ENCODE peak calls at places on chromosome 18, in ten cellular contexts. W is stimulated activated naive CD8-positive, alpha-beta T cell treated with anti-CD3 and anti-CD28 coated beads, Interleukin-15, Interleukin-2, amounts not matched to agents 100 U/mL and 50 U/mL, for 24 hours; G is CD8-positive, alpha-beta memory T cell; H is islet precursor cell; A is NCI-H2081; B is AG04450; S is posterior vena cava; E is cardiac muscle cell; Y is T-helper 1 cell; Z is GM12864. M is an unnamed sample.
A peak's percentile ranks its signal among the peaks of the same experiment; 100 is the strongest.

GRCh38 chr18:74268933-74269620 is 22.7 kb downstream of the CYB5A start:
- DNase-seq in E (peak; percentile 62), S (no peak), H (peak; percentile 80), B (no peak), A (no peak), Z (no peak), G (no peak), Y (no peak), W (no peak), M (no peak)

GRCh38 chr18:70288851-70289328 is at the start of gene SOCS6:
- DNase-seq in G (peak; percentile 5), A (peak; percentile 44), W (peak; percentile 41), Y (peak; percentile 17), S (peak; percentile 86), E (peak; percentile 82), Z (peak; percentile 19), H (peak; percentile 83), B (peak; percentile 15), M (no peak)

GRCh38 chr18:12625242-12625641 is 32.7 kb downstream of the SPIRE1 start:
- DNase-seq in W (no peak), B (no peak), E (peak; percentile 63), G (no peak), Y (no peak), Z (no peak), A (no peak), S (no peak), H (no peak), M (no peak)

GRCh38 chr18:13382990-13383821 is 164.6 kb downstream of the LDLRAD4 start:
- DNase-seq in Z (no peak), B (no peak), A (no peak), W (no peak), H (peak; percentile 43), S (peak; percentile 79), Y (no peak), E (no peak), G (no peak), M (peak; percentile 81)

GRCh38 chr18:7958081-7958896 is 391.2 kb downstream of the PTPRM start:
- DNase-seq in H (no peak), Y (no peak), G (no peak), S (no peak), W (no peak), B (no peak), A (no peak), Z (no peak), E (peak; percentile 15), M (no peak)

GRCh38 chr18:66344227-66344626 is 259.7 kb downstream of the CDH19 start:
- DNase-seq in B (no peak), A (no peak), W (no peak), G (no peak), Z (no peak), S (no peak), Y (no peak), E (no peak), H (no peak), M (no peak)

GRCh38 chr18:9683418-9684396 is 24.4 kb upstream of the RAB31 start:
- DNase-seq in A (no peak), E (peak; percentile 86), S (no peak), Y (no peak), Z (no peak), G (no peak), H (no peak), B (no peak), W (no peak), M (no peak)

GRCh38 chr18:59381949-59382348 is 22.9 kb upstream of the LMAN1 start:
- DNase-seq in S (no peak), Y (no peak), Z (no peak), W (no peak), B (no peak), G (no peak), A (no peak), E (no peak), H (no peak), M (no peak)

GRCh38 chr18:2997429-2997828 is 15.5 kb downstream of the LPIN2 start:
- DNase-seq in S (no peak), A (no peak), E (no peak), B (no peak), H (no peak), Y (no peak), W (no peak), G (no peak), Z (no peak), M (no peak)

GRCh38 chr18:68822926-68823325 is 25.0 kb downstream of the CCDC102B start:
- DNase-seq in Z (no peak), S (no peak), G (no peak), H (no peak), A (no peak), B (no peak), W (no peak), Y (no peak), E (no peak), M (no peak)

GRCh38 chr18:63132819-63133200 is 186.8 kb downstream of the BCL2 start:
- DNase-seq in A (no peak), G (no peak), W (no peak), B (no peak), H (no peak), E (no peak), S (no peak), Z (no peak), Y (no peak), M (no peak)

GRCh38 chr18:12458761-12459160 is 51.0 kb downstream of the PRELID3A start:
- DNase-seq in Y (no peak), W (no peak), E (no peak), S (no peak), Z (no peak), A (no peak), G (no peak), H (no peak), B (no peak), M (no peak)

GRCh38 chr18:32280911-32281310 is 91.1 kb downstream of the MEP1B start:
- DNase-seq in E (no peak), G (no peak), A (no peak), S (no peak), W (no peak), Y (no peak), Z (no peak), H (no peak), B (no peak), M (no peak)

GRCh38 chr18:45722899-45723298 is 1.1 kb upstream of the SLC14A1 start:
- DNase-seq in H (peak; percentile 92), G (peak; percentile 34), Y (peak; percentile 39), A (peak; percentile 48), Z (peak; percentile 13), W (peak; percentile 85), E (peak; percentile 70), S (peak; percentile 90), B (peak; percentile 42), M (no peak)

GRCh38 chr18:9058426-9058825 is 44.1 kb upstream of the NDUFV2 start:
- DNase-seq in A (no peak), G (no peak), Z (no peak), Y (no peak), S (no peak), E (peak; percentile 75), W (no peak), B (no peak), H (no peak), M (no peak)

M was measured in chondrocyte.